ENCODE peak calls at places on chromosome X, in four cellular contexts. O, E, N and K are unnamed samples.

GRCh38 chrX:69163936-69164741 is 1.1 kb downstream of the PJA1 start:
- DNase-seq in O (peak; percentile 33), N (no peak), E (no peak), K (no peak)

GRCh38 chrX:151386838-151387459 is 10.1 kb upstream of the VMA21 start:
- DNase-seq in N (no peak), O (no peak), E (no peak), K (no peak)

GRCh38 chrX:51802917-51803688 is 59.9 kb downstream of the GSPT2 start:
- DNase-seq in E (peak; percentile 15), N (peak; percentile 58), O (peak; percentile 29), K (peak; percentile 1)

GRCh38 chrX:15151267-15152196 is 118.4 kb downstream of the ASB9 start:
- DNase-seq in O (no peak), N (no peak), E (peak; percentile 38), K (no peak)

GRCh38 chrX:103554687-103555417 is 30.5 kb upstream of the TCEAL4 start:
- DNase-seq in N (no peak), O (peak; percentile 54), E (no peak), K (no peak)

GRCh38 chrX:150694738-150695410 is 1.7 kb downstream of the MTMR1 start:
- DNase-seq in O (peak; percentile 11), E (no peak), N (no peak), K (no peak)

GRCh38 chrX:9670136-9670905 is 95.3 kb downstream of the GPR143 start:
- DNase-seq in N (no peak), O (peak; percentile 26), E (no peak), K (no peak)

GRCh38 chrX:18537524-18537923 is 112.1 kb downstream of the CDKL5 start:
- DNase-seq in O (no peak), N (no peak), E (peak; percentile 9), K (no peak)

GRCh38 chrX:18353931-18354368 is 538 bp downstream of the SCML2 start:
- DNase-seq in E (no peak), N (no peak), O (peak; percentile 48), K (peak; percentile 7)

GRCh38 chrX:39705299-39705698 is 392.5 kb downstream of the BCOR start:
- DNase-seq in E (no peak), O (no peak), N (no peak), K (no peak)

GRCh38 chrX:74534569-74535038 is 79.8 kb downstream of the RLIM start:
- DNase-seq in N (no peak), E (peak; percentile 36), O (no peak), K (no peak)
- TF ChIP-seq SIN3A in N (no peak), E (no peak), O (no peak), K (no peak)

DNA sequence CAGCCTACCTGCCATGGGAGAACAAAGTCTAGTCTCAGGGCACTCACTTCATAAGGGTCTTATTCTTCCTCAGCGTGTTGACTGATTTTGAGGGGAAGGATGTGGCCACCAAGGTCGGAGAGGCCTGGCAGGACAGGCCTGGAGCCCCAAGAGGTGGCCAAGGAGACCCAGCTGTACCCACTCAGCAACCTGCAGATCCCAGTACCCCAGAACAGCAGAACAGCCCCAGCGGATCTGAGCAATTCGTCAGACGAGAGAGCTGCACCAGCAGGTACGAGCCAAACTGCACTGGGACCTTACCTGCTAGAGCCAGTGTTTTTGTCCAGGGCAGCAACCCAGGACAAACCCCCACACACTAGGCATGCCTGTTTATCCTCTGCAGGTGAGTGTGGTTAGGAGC is 34.3 kb downstream of the PNMA5 start:
- DNase-seq in E (no peak), N (no peak), O (no peak), K (no peak)
- TF ChIP-seq HDAC2 in E (no peak), N (no peak), O (no peak), K (no peak)

DNA sequence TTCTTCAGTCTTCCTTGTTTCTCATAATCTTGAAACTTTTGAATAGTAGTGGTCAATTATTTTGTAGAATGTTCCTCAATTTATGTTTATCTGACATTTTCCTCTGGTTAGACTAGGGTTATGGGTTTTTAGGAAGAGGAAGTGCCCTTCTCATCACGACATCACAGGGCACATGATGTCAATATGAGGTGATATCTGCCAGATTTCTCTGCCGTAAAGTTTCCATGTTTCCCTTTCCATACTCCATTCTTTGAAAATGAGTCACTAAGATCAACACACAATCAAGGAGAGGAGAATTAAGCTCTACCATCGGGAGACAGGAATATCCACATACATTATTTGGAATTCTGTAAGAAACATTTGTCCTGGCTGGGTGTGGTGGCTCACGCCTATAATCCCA is 28.4 kb downstream of the RP2 start:
- DNase-seq in E (no peak), N (no peak), O (no peak), K (peak; percentile 0)
- TF ChIP-seq SIN3A in E (no peak), N (no peak), O (no peak), K (no peak)

GRCh38 chrX:118633530-118633929 is 93.9 kb upstream of the IL13RA1 start:
- DNase-seq in O (no peak), N (no peak), E (no peak), K (no peak)

GRCh38 chrX:118632862-118633261 is 94.5 kb upstream of the IL13RA1 start:
- DNase-seq in O (no peak), N (no peak), E (no peak), K (no peak)

GRCh38 chrX:118634336-118634735 is 93.1 kb upstream of the IL13RA1 start:
- DNase-seq in N (no peak), O (no peak), E (no peak), K (no peak)

GRCh38 chrX:118631586-118631985 is 95.8 kb upstream of the IL13RA1 start:
- DNase-seq in O (no peak), N (no peak), E (no peak), K (no peak)

DNA sequence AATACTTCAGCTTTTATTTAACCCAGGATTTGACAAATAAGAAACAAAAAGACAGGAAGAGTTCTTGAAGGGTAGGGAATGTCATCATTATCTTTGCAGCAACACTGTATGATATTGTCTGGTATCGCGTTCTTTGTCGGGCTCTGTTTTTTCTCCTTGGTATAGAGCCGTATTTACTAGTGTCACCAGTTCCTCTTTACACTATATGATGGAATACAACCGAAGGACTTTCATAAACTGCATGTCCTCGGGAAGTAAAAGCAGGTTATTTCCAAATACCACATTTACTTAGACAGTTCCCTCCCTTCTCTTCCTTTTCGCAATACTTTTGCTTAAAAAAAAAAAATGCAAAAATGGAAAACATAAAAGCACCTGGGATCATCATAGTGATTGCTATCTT is 96.6 kb upstream of the IL13RA1 start:
- DNase-seq in O (no peak), N (no peak), E (no peak), K (no peak)
- TF ChIP-seq HDAC2 in O (no peak), N (no peak), E (no peak), K (no peak)

GRCh38 chrX:108582151-108582550 is 142.5 kb downstream of the COL4A5 start:
- DNase-seq in N (no peak), E (no peak), O (no peak), K (peak; percentile 2)
- TF ChIP-seq SIN3A in N (no peak), E (no peak), O (no peak), K (no peak)